ENCODE peak calls at places on chromosomes 3 and 15, in five cellular contexts. H, A, K, L and D are unnamed samples.
A peak's percentile ranks its signal among the peaks of the same experiment; 100 is the strongest.

GRCh38 chr15:20357139-20358065 is 184.2 kb downstream of the GOLGA6L6 start:
- DNase-seq in H (no peak), A (no peak), K (no peak), L (no peak), D (no peak)

GRCh38 chr15:89068325-89068784 is 19.9 kb upstream of the ABHD2 start:
- DNase-seq in H (no peak), A (peak; percentile 69), K (no peak), L (no peak), D (no peak)

GRCh38 chr15:80424381-80424780 is 20.2 kb downstream of the ARNT2 start:
- DNase-seq in H (no peak), A (no peak), K (no peak), L (no peak), D (no peak)

GRCh38 chr15:91561371-91562100 is 292.0 kb upstream of the SLCO3A1 start:
- DNase-seq in H (no peak), A (no peak), K (no peak), L (no peak), D (no peak)

GRCh38 chr3:1087066-1087555 is 5.7 kb upstream of the CNTN6 start:
- DNase-seq in H (no peak), A (no peak), K (no peak), L (no peak), D (no peak)

GRCh38 chr3:197434841-197435240 is 120.9 kb downstream of the BDH1 start:
- DNase-seq in H (no peak), A (no peak), K (no peak), L (no peak), D (no peak)

GRCh38 chr15:100788731-100789105 is 90.9 kb upstream of the ALDH1A3 start:
- DNase-seq in H (no peak), A (no peak), K (no peak), L (no peak), D (no peak)

GRCh38 chr3:61777483-61777882 is 216.1 kb downstream of the PTPRG start:
- DNase-seq in H (no peak), A (no peak), K (no peak), L (no peak), D (no peak)

GRCh38 chr3:123112232-123112631 is 45.4 kb downstream of the PDIA5 start:
- DNase-seq in H (no peak), A (no peak), K (no peak), L (no peak), D (no peak)

GRCh38 chr3:55315396-55315795 is 171.7 kb downstream of the WNT5A start:
- DNase-seq in H (no peak), A (no peak), K (no peak), L (no peak), D (no peak)

GRCh38 chr3:111954228-111954990 is 24.4 kb upstream of the ABHD10 start:
- DNase-seq in H (no peak), A (no peak), K (no peak), L (no peak), D (no peak)

GRCh38 chr3:25507811-25508210 is 79.7 kb downstream of the RARB start:
- DNase-seq in H (no peak), A (no peak), K (no peak), L (no peak), D (no peak)

GRCh38 chr15:40050788-40051615 is 12.0 kb upstream of the SRP14 start:
- DNase-seq in H (no peak), A (no peak), K (no peak), L (no peak), D (no peak)

GRCh38 chr3:132087356-132087755 is 52.5 kb upstream of the CPNE4 start:
- DNase-seq in H (no peak), A (no peak), K (no peak), L (no peak), D (no peak)

GRCh38 chr3:103295974-103296570 is 861.3 kb downstream of the ZPLD1 start:
- DNase-seq in H (no peak), A (no peak), K (no peak), L (no peak), D (no peak)